ENCODE peak calls at places on chromosomes 2 and 18, in four cellular contexts. U, Q, V and J are unnamed samples.

GRCh38 chr2:196415384-196415783 is 224.1 kb upstream of the CCDC150 start:
- DNase-seq in U (no peak), Q (no peak), V (no peak), J (no peak)

GRCh38 chr18:41038071-41038470 is 917.0 kb upstream of the PIK3C3 start:
- DNase-seq in U (no peak), Q (no peak), V (no peak), J (no peak)

GRCh38 chr2:240560084-240560479 is at the start of gene DUSP28:
- DNase-seq in U (peak; percentile 87), Q (peak; percentile 66), V (peak; percentile 72), J (peak; percentile 94)

GRCh38 chr18:64258111-64258650 is 109.3 kb upstream of the LINC00305 start:
- DNase-seq in U (no peak), Q (no peak), V (no peak), J (no peak)

GRCh38 chr18:63741769-63742168 is 33.4 kb upstream of the SERPINB7 start:
- DNase-seq in U (no peak), Q (no peak), V (no peak), J (no peak)

GRCh38 chr2:220703279-220703678 is 868.8 kb downstream of the EPHA4 start:
- DNase-seq in U (peak; percentile 50), Q (peak; percentile 83), V (no peak), J (no peak)

GRCh38 chr2:191319181-191319580 is 74.0 kb downstream of the MYO1B start:
- DNase-seq in U (no peak), Q (peak; percentile 66), V (no peak), J (no peak)

GRCh38 chr18:22470511-22471181 is 52.9 kb upstream of the CTAGE1 start:
- DNase-seq in U (no peak), Q (peak; percentile 85), V (no peak), J (peak; percentile 33)

GRCh38 chr2:54455584-54456525 is at the start of gene SPTBN1:
- DNase-seq in U (peak; percentile 92), Q (peak; percentile 87), V (peak; percentile 61), J (peak; percentile 94)

GRCh38 chr18:47263828-47264314 is 12.4 kb upstream of the SKOR2 start:
- DNase-seq in U (peak; percentile 65), Q (no peak), V (no peak), J (no peak)

GRCh38 chr2:148565272-148565894 is 79.2 kb upstream of the EPC2 start:
- DNase-seq in U (peak; percentile 30), Q (no peak), V (no peak), J (no peak)

GRCh38 chr2:21291281-21291825 is 167.6 kb downstream of the TDRD15 start:
- DNase-seq in U (peak; percentile 23), Q (no peak), V (no peak), J (no peak)

GRCh38 chr2:84880645-84881521 is at the start of gene TRABD2A:
- DNase-seq in U (peak; percentile 67), Q (no peak), V (no peak), J (peak; percentile 34)

GRCh38 chr2:100277540-100278207 is 44.6 kb downstream of the LONRF2 start:
- DNase-seq in U (no peak), Q (no peak), V (no peak), J (no peak)

GRCh38 chr18:78978336-78979057 is 1.1 kb upstream of the SALL3 start:
- DNase-seq in U (peak; percentile 62), Q (no peak), V (no peak), J (no peak)

GRCh38 chr2:241514986-241515737 is 6.8 kb upstream of the STK25 start:
- DNase-seq in U (no peak), Q (no peak), V (no peak), J (no peak)

GRCh38 chr2:9889812-9890261 is 46.6 kb downstream of the TAF1B start:
- DNase-seq in U (peak; percentile 58), Q (no peak), V (no peak), J (no peak)

GRCh38 chr2:223860809-223861738 is 23.7 kb upstream of the AP1S3 start:
- DNase-seq in U (no peak), Q (peak; percentile 77), V (peak; percentile 82), J (peak; percentile 83)

GRCh38 chr2:221478106-221478863 is 93.8 kb downstream of the EPHA4 start:
- DNase-seq in U (no peak), Q (no peak), V (no peak), J (no peak)

GRCh38 chr2:86441789-86442641 is 844 bp downstream of the KDM3A start:
- DNase-seq in U (peak; percentile 48), Q (peak; percentile 44), V (no peak), J (peak; percentile 67)

GRCh38 chr2:212157011-212157410 is 381.6 kb downstream of the ERBB4 start:
- DNase-seq in U (no peak), Q (peak; percentile 59), V (no peak), J (no peak)

GRCh38 chr2:195575879-195576391 is 81.1 kb upstream of the SLC39A10 start:
- DNase-seq in U (peak; percentile 16), Q (peak; percentile 87), V (peak; percentile 24), J (peak; percentile 55)

GRCh38 chr2:46915811-46916630 is 415 bp upstream of the MCFD2 start:
- DNase-seq in U (peak; percentile 95), Q (peak; percentile 80), V (peak; percentile 88), J (peak; percentile 97)

GRCh38 chr2:109452318-109453305 is 161.2 kb downstream of the SEPTIN10 start:
- DNase-seq in U (no peak), Q (no peak), V (no peak), J (no peak)

GRCh38 chr2:157182834-157183396 is 74.6 kb upstream of the GALNT5 start:
- DNase-seq in U (no peak), Q (peak; percentile 86), V (no peak), J (no peak)

GRCh38 chr2:224284134-224284946 is 117.6 kb downstream of the FAM124B start:
- DNase-seq in U (peak; percentile 40), Q (no peak), V (peak; percentile 61), J (peak; percentile 41)

GRCh38 chr2:230793573-230794359 is 71.0 kb upstream of the ITM2C start:
- DNase-seq in U (no peak), Q (peak; percentile 100), V (peak; percentile 95), J (peak; percentile 79)

GRCh38 chr18:5667356-5667755 is 123.6 kb upstream of the EPB41L3 start:
- DNase-seq in U (no peak), Q (peak; percentile 22), V (no peak), J (no peak)

GRCh38 chr2:595831-596592 is 81.2 kb downstream of the TMEM18 start:
- DNase-seq in U (no peak), Q (no peak), V (no peak), J (no peak)

GRCh38 chr2:217433522-217433921 is 569.3 kb downstream of the TNS1 start:
- DNase-seq in U (peak; percentile 36), Q (peak; percentile 50), V (no peak), J (peak; percentile 46)

GRCh38 chr2:30223413-30223874 is 7.9 kb upstream of the LBH start:
- DNase-seq in U (no peak), Q (no peak), V (no peak), J (no peak)

GRCh38 chr2:8533923-8534322 is 147.9 kb upstream of the ID2 start:
- DNase-seq in U (no peak), Q (no peak), V (no peak), J (no peak)

GRCh38 chr2:97713296-97714083 is at the start of gene ZAP70:
- DNase-seq in U (no peak), Q (no peak), V (no peak), J (no peak)

GRCh38 chr2:67130526-67131309 is 266.4 kb upstream of the ETAA1 start:
- DNase-seq in U (no peak), Q (peak; percentile 93), V (no peak), J (no peak)

DNA sequence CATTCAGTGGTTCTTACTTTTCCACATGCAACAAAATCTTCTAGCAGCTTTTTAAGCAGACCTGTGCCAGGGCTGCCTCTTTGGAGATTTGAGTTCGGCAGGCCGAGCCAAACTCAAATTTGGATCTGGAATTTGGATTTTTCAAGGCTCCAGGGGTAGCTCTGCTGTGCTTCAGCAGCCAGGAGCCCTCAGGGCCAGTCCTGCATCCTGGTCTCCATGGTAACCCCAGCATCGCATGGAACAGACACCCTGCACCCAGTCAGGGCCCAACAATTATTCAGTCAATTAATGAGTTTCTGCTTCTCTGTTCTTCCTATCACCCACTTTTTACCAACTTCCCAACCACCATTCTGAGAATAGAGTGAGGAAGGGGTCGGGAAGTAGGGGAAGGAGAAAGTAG is 30.0 kb downstream of the EN1 start:
- DNase-seq in U (peak; percentile 16), Q (no peak), V (no peak), J (no peak)
- TF ChIP-seq EZH2 in U (no peak), Q (no peak), V (no peak), J (no peak)

GRCh38 chr2:203790134-203790533 is 77.4 kb upstream of the CTLA4 start:
- DNase-seq in U (no peak), Q (peak; percentile 49), V (no peak), J (no peak)

GRCh38 chr2:203783496-203784203 is 77.2 kb downstream of the CD28 start:
- DNase-seq in U (no peak), Q (peak; percentile 97), V (no peak), J (peak; percentile 39)

GRCh38 chr2:203787954-203788353 is 79.6 kb upstream of the CTLA4 start:
- DNase-seq in U (no peak), Q (no peak), V (no peak), J (peak; percentile 21)

GRCh38 chr2:203786912-203787311 is 80.5 kb downstream of the CD28 start:
- DNase-seq in U (no peak), Q (no peak), V (no peak), J (no peak)

GRCh38 chr2:203789613-203790012 is 78.0 kb upstream of the CTLA4 start:
- DNase-seq in U (no peak), Q (no peak), V (no peak), J (no peak)
- H2AFZ ChIP-seq in U (peak overlapping the region; percentile 50), Q (no peak overlapping the region), V (no peak overlapping the region), J (no peak overlapping the region)

GRCh38 chr2:22554453-22554852 is 830.5 kb upstream of the KLHL29 start:
- DNase-seq in U (no peak), Q (no peak), V (no peak), J (no peak)
- H4K20me1 ChIP-seq in U (no peaks in the 10 kb centered on the region), Q (no peaks in the 10 kb centered on the region), V (no peaks in the 10 kb centered on the region), J (no peaks in the 10 kb centered on the region)

GRCh38 chr2:70962885-70963878 is 15.2 kb upstream of the ANKRD53 start:
- DNase-seq in U (no peak), Q (no peak), V (no peak), J (peak; percentile 2)

GRCh38 chr2:70966681-70967080 is 11.7 kb upstream of the ANKRD53 start:
- DNase-seq in U (no peak), Q (no peak), V (no peak), J (no peak)

GRCh38 chr2:70964133-70964532 is 14.3 kb upstream of the ANKRD53 start:
- DNase-seq in U (no peak), Q (no peak), V (no peak), J (peak; percentile 2)

GRCh38 chr2:70965506-70965905 is 12.9 kb upstream of the ANKRD53 start:
- DNase-seq in U (no peak), Q (no peak), V (no peak), J (peak; percentile 1)

DNA sequence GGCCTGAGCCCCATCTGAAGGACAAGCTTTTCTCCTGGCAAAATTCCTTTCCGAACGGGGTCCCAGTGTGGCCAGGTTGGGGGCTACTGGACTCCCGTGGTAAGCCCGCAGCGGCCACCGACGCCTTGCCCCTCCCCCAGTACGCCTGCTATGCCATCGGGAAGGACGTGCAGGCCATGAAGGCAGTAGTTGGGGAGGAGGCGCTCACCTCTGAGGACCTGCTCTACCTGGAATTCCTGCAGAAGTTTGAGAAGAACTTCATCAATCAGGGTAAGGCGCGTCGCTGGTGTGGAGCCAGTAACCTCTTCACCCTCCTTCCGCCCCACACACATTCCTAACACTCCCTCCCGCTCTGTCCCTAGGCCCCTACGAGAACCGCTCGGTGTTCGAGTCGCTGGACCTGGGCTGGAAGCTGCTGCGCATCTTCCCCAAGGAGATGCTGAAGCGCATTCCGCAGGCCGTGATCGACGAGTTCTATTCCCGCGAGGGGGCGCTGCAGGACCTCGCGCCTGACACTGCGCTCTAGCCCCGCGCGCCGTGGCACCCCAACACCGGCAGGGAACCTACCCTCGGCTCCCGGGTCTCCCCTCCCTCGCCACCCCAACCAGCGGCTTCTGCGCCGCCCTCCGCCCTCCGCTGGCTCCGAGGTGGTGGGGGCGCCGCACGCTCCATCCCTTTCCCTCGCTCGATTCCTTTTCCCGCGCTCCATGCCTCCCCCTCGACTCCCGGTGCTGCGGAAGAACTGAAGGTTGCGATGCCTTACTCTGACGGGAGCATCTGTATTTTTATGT is 13.6 kb upstream of the ANKRD53 start:
- DNase-seq in U (peak; percentile 93), Q (peak; percentile 24), V (peak; percentile 36), J (peak; percentile 87)
- TF ChIP-seq EZH2 in U (peak; percentile 67), Q (no peak), V (no peak), J (peak; percentile 30)